ENCODE peak calls at places on chromosomes 13 and 19, in seven cellular contexts. One of them, this sample, is unnamed.

GRCh38 chr19:46755077-46755852 is 9.0 kb upstream of the STRN4 start:
- DNase-seq in endothelial cell: no peak
- DNase-seq in AG04450: peak
- DNase-seq in NCI-H748 treated with DMSO at 0.1 percent for 48 hours: no peak
- DNase-seq in NCI-H774: no peak
- DNase-seq in DMS53: peak
- DNase-seq in germinal center: no peak
- DNase-seq in this sample: no peak

GRCh38 chr19:47331931-47332547 is at the start of gene C5AR2:
- DNase-seq in endothelial cell: no peak
- DNase-seq in AG04450: no peak
- DNase-seq in NCI-H748 treated with DMSO at 0.1 percent for 48 hours: no peak
- DNase-seq in NCI-H774: no peak
- DNase-seq in DMS53: no peak
- DNase-seq in germinal center: no peak
- DNase-seq in this sample: no peak

GRCh38 chr13:59750860-59751259 is 412.9 kb downstream of the DIAPH3 start:
- DNase-seq in endothelial cell: peak
- DNase-seq in AG04450: peak
- DNase-seq in NCI-H748 treated with DMSO at 0.1 percent for 48 hours: no peak
- DNase-seq in NCI-H774: no peak
- DNase-seq in DMS53: no peak
- DNase-seq in germinal center: no peak
- DNase-seq in this sample: no peak

GRCh38 chr19:3250675-3251074 is 26.2 kb downstream of the CELF5 start:
- DNase-seq in endothelial cell: no peak
- DNase-seq in AG04450: no peak
- DNase-seq in NCI-H748 treated with DMSO at 0.1 percent for 48 hours: no peak
- DNase-seq in NCI-H774: no peak
- DNase-seq in DMS53: peak
- DNase-seq in germinal center: peak
- DNase-seq in this sample: no peak

GRCh38 chr19:46297700-46298476 is 1.0 kb downstream of the HIF3A start:
- DNase-seq in endothelial cell: no peak
- DNase-seq in AG04450: no peak
- DNase-seq in NCI-H748 treated with DMSO at 0.1 percent for 48 hours: no peak
- DNase-seq in NCI-H774: no peak
- DNase-seq in DMS53: no peak
- DNase-seq in germinal center: no peak
- DNase-seq in this sample: no peak

GRCh38 chr19:3192684-3193083 is 7.0 kb downstream of the NCLN start:
- DNase-seq in endothelial cell: no peak
- DNase-seq in AG04450: no peak
- DNase-seq in NCI-H748 treated with DMSO at 0.1 percent for 48 hours: no peak
- DNase-seq in NCI-H774: no peak
- DNase-seq in DMS53: no peak
- DNase-seq in germinal center: no peak
- DNase-seq in this sample: peak

GRCh38 chr19:32053366-32053765 is 292.0 kb upstream of the ZNF507 start:
- DNase-seq in endothelial cell: no peak
- DNase-seq in AG04450: no peak
- DNase-seq in NCI-H748 treated with DMSO at 0.1 percent for 48 hours: no peak
- DNase-seq in NCI-H774: no peak
- DNase-seq in DMS53: no peak
- DNase-seq in germinal center: no peak
- DNase-seq in this sample: no peak

GRCh38 chr13:32917504-32917903 is 98.7 kb upstream of the KL start:
- DNase-seq in endothelial cell: no peak
- DNase-seq in AG04450: no peak
- DNase-seq in NCI-H748 treated with DMSO at 0.1 percent for 48 hours: no peak
- DNase-seq in NCI-H774: no peak
- DNase-seq in DMS53: peak
- DNase-seq in germinal center: no peak
- DNase-seq in this sample: no peak

GRCh38 chr13:21071015-21071414 is 9.6 kb upstream of the LATS2 start:
- DNase-seq in endothelial cell: no peak
- DNase-seq in AG04450: no peak
- DNase-seq in NCI-H748 treated with DMSO at 0.1 percent for 48 hours: no peak
- DNase-seq in NCI-H774: no peak
- DNase-seq in DMS53: no peak
- DNase-seq in germinal center: no peak
- DNase-seq in this sample: no peak

GRCh38 chr19:2532252-2533071 is 56.5 kb downstream of the GADD45B start:
- DNase-seq in endothelial cell: no peak
- DNase-seq in AG04450: no peak
- DNase-seq in NCI-H748 treated with DMSO at 0.1 percent for 48 hours: no peak
- DNase-seq in NCI-H774: no peak
- DNase-seq in DMS53: no peak
- DNase-seq in germinal center: no peak
- DNase-seq in this sample: no peak

GRCh38 chr13:113881614-113882265 is 17.9 kb upstream of the GAS6 start:
- DNase-seq in endothelial cell: no peak
- DNase-seq in AG04450: no peak
- DNase-seq in NCI-H748 treated with DMSO at 0.1 percent for 48 hours: no peak
- DNase-seq in NCI-H774: no peak
- DNase-seq in DMS53: no peak
- DNase-seq in germinal center: no peak
- DNase-seq in this sample: no peak

GRCh38 chr19:27672309-27673047 is 1540.5 kb downstream of the UQCRFS1 start:
- DNase-seq in endothelial cell: no peak
- DNase-seq in AG04450: no peak
- DNase-seq in NCI-H748 treated with DMSO at 0.1 percent for 48 hours: no peak
- DNase-seq in NCI-H774: no peak
- DNase-seq in DMS53: no peak
- DNase-seq in germinal center: no peak
- DNase-seq in this sample: peak

GRCh38 chr19:5773276-5773675 is 11.3 kb downstream of the PRR22 start:
- DNase-seq in endothelial cell: no peak
- DNase-seq in AG04450: no peak
- DNase-seq in NCI-H748 treated with DMSO at 0.1 percent for 48 hours: no peak
- DNase-seq in NCI-H774: no peak
- DNase-seq in DMS53: no peak
- DNase-seq in germinal center: no peak
- DNase-seq in this sample: no peak

GRCh38 chr13:64529874-64530485 is 2700.2 kb downstream of the PCDH9 start:
- DNase-seq in endothelial cell: peak
- DNase-seq in AG04450: no peak
- DNase-seq in NCI-H748 treated with DMSO at 0.1 percent for 48 hours: peak
- DNase-seq in NCI-H774: no peak
- DNase-seq in DMS53: peak
- DNase-seq in germinal center: no peak
- DNase-seq in this sample: no peak

GRCh38 chr19:18924684-18925213 is 5.2 kb downstream of the DDX49 start:
- DNase-seq in endothelial cell: no peak
- DNase-seq in AG04450: no peak
- DNase-seq in NCI-H748 treated with DMSO at 0.1 percent for 48 hours: no peak
- DNase-seq in NCI-H774: no peak
- DNase-seq in DMS53: no peak
- DNase-seq in germinal center: no peak
- DNase-seq in this sample: no peak

GRCh38 chr13:113428469-113428865 is 24.8 kb downstream of the ADPRHL1 start:
- DNase-seq in endothelial cell: no peak
- DNase-seq in AG04450: no peak
- DNase-seq in NCI-H748 treated with DMSO at 0.1 percent for 48 hours: no peak
- DNase-seq in NCI-H774: no peak
- DNase-seq in DMS53: no peak
- DNase-seq in germinal center: no peak
- DNase-seq in this sample: peak

GRCh38 chr19:2665103-2665502 is 37.4 kb downstream of the GNG7 start:
- DNase-seq in endothelial cell: no peak
- DNase-seq in AG04450: no peak
- DNase-seq in NCI-H748 treated with DMSO at 0.1 percent for 48 hours: no peak
- DNase-seq in NCI-H774: no peak
- DNase-seq in DMS53: no peak
- DNase-seq in germinal center: no peak
- DNase-seq in this sample: no peak

GRCh38 chr19:31518626-31519025 is 169.4 kb upstream of the TSHZ3 start:
- DNase-seq in endothelial cell: no peak
- DNase-seq in AG04450: no peak
- DNase-seq in NCI-H748 treated with DMSO at 0.1 percent for 48 hours: no peak
- DNase-seq in NCI-H774: no peak
- DNase-seq in DMS53: no peak
- DNase-seq in germinal center: no peak
- DNase-seq in this sample: no peak

GRCh38 chr19:33868076-33868735 is 71.5 kb downstream of the KCTD15 start:
- DNase-seq in endothelial cell: no peak
- DNase-seq in AG04450: no peak
- DNase-seq in NCI-H748 treated with DMSO at 0.1 percent for 48 hours: no peak
- DNase-seq in NCI-H774: no peak
- DNase-seq in DMS53: no peak
- DNase-seq in germinal center: no peak
- DNase-seq in this sample: no peak

GRCh38 chr13:112928020-112928931 is 40.7 kb upstream of the MCF2L start:
- DNase-seq in endothelial cell: no peak
- DNase-seq in AG04450: no peak
- DNase-seq in NCI-H748 treated with DMSO at 0.1 percent for 48 hours: no peak
- DNase-seq in NCI-H774: no peak
- DNase-seq in DMS53: no peak
- DNase-seq in germinal center: no peak
- DNase-seq in this sample: no peak

GRCh38 chr13:50053844-50054243 is 38.6 kb downstream of the KCNRG start:
- DNase-seq in endothelial cell: no peak
- DNase-seq in AG04450: no peak
- DNase-seq in NCI-H748 treated with DMSO at 0.1 percent for 48 hours: no peak
- DNase-seq in NCI-H774: no peak
- DNase-seq in DMS53: no peak
- DNase-seq in germinal center: no peak
- DNase-seq in this sample: no peak

GRCh38 chr13:29369060-29369743 is 226.3 kb downstream of the SLC7A1 start:
- DNase-seq in endothelial cell: peak
- DNase-seq in AG04450: no peak
- DNase-seq in NCI-H748 treated with DMSO at 0.1 percent for 48 hours: peak
- DNase-seq in NCI-H774: peak
- DNase-seq in DMS53: peak
- DNase-seq in germinal center: peak
- DNase-seq in this sample: no peak

GRCh38 chr19:1047696-1048147 is 7.8 kb downstream of the ABCA7 start:
- DNase-seq in endothelial cell: no peak
- DNase-seq in AG04450: no peak
- DNase-seq in NCI-H748 treated with DMSO at 0.1 percent for 48 hours: no peak
- DNase-seq in NCI-H774: no peak
- DNase-seq in DMS53: no peak
- DNase-seq in germinal center: no peak
- DNase-seq in this sample: no peak

GRCh38 chr19:29395712-29396414 is 129.9 kb upstream of the VSTM2B start:
- DNase-seq in endothelial cell: no peak
- DNase-seq in AG04450: no peak
- DNase-seq in NCI-H748 treated with DMSO at 0.1 percent for 48 hours: no peak
- DNase-seq in NCI-H774: no peak
- DNase-seq in DMS53: no peak
- DNase-seq in germinal center: no peak
- DNase-seq in this sample: no peak

GRCh38 chr13:66657165-66657895 is 572.8 kb downstream of the PCDH9 start:
- DNase-seq in endothelial cell: no peak
- DNase-seq in AG04450: peak
- DNase-seq in NCI-H748 treated with DMSO at 0.1 percent for 48 hours: peak
- DNase-seq in NCI-H774: peak
- DNase-seq in DMS53: peak
- DNase-seq in germinal center: no peak
- DNase-seq in this sample: peak

GRCh38 chr19:3621689-3622088 is 4.9 kb downstream of the CACTIN start:
- DNase-seq in endothelial cell: no peak
- DNase-seq in AG04450: no peak
- DNase-seq in NCI-H748 treated with DMSO at 0.1 percent for 48 hours: no peak
- DNase-seq in NCI-H774: no peak
- DNase-seq in DMS53: no peak
- DNase-seq in germinal center: no peak
- DNase-seq in this sample: no peak

GRCh38 chr19:46413262-46414031 is at the start of gene CCDC8:
- DNase-seq in endothelial cell: peak
- DNase-seq in AG04450: peak
- DNase-seq in NCI-H748 treated with DMSO at 0.1 percent for 48 hours: peak
- DNase-seq in NCI-H774: no peak
- DNase-seq in DMS53: no peak
- DNase-seq in germinal center: no peak
- DNase-seq in this sample: peak

GRCh38 chr13:41456768-41457588 is at the start of gene RGCC:
- DNase-seq in endothelial cell: peak
- DNase-seq in AG04450: no peak
- DNase-seq in NCI-H748 treated with DMSO at 0.1 percent for 48 hours: peak
- DNase-seq in NCI-H774: peak
- DNase-seq in DMS53: peak
- DNase-seq in germinal center: peak
- DNase-seq in this sample: peak

GRCh38 chr13:87677334-87678234 is 6.4 kb downstream of the SLITRK5 start:
- DNase-seq in endothelial cell: peak
- DNase-seq in AG04450: no peak
- DNase-seq in NCI-H748 treated with DMSO at 0.1 percent for 48 hours: peak
- DNase-seq in NCI-H774: peak
- DNase-seq in DMS53: peak
- DNase-seq in germinal center: no peak
- DNase-seq in this sample: no peak

GRCh38 chr19:15177269-15178116 is 23.3 kb downstream of the NOTCH3 start:
- DNase-seq in endothelial cell: peak
- DNase-seq in AG04450: no peak
- DNase-seq in NCI-H748 treated with DMSO at 0.1 percent for 48 hours: peak
- DNase-seq in NCI-H774: peak
- DNase-seq in DMS53: peak
- DNase-seq in germinal center: peak
- DNase-seq in this sample: peak

GRCh38 chr19:45785097-45785496 is 2.8 kb upstream of the DMPK start:
- DNase-seq in endothelial cell: no peak
- DNase-seq in AG04450: no peak
- DNase-seq in NCI-H748 treated with DMSO at 0.1 percent for 48 hours: no peak
- DNase-seq in NCI-H774: no peak
- DNase-seq in DMS53: no peak
- DNase-seq in germinal center: no peak
- DNase-seq in this sample: no peak

GRCh38 chr13:75550159-75550567 is 572 bp downstream of the UCHL3 start:
- DNase-seq in endothelial cell: peak
- DNase-seq in AG04450: peak
- DNase-seq in NCI-H748 treated with DMSO at 0.1 percent for 48 hours: peak
- DNase-seq in NCI-H774: no peak
- DNase-seq in DMS53: peak
- DNase-seq in germinal center: peak
- DNase-seq in this sample: no peak

GRCh38 chr19:51359294-51359693 is 6.9 kb downstream of the ETFB start:
- DNase-seq in endothelial cell: no peak
- DNase-seq in AG04450: peak
- DNase-seq in NCI-H748 treated with DMSO at 0.1 percent for 48 hours: no peak
- DNase-seq in NCI-H774: no peak
- DNase-seq in DMS53: no peak
- DNase-seq in germinal center: no peak
- DNase-seq in this sample: no peak